ENCODE peak calls at places on chromosomes 12 and 14, in six cellular contexts. R is BE2C, H is stomach, C is psoas muscle, J is sigmoid colon, S is prostate gland. K is an unnamed sample. For H3K4me1, the result is how much of the 10 kb centered on the place peaks cover.

GRCh38 chr14:101823511-101824120 is 62.1 kb downstream of the PPP2R5C start:
- DNase-seq in R (no peak), H (peak), C (no peak), J (peak), S (no peak), K (peak)

GRCh38 chr14:59060841-59061240 is 127.6 kb upstream of the DAAM1 start:
- DNase-seq in R (no peak), H (no peak), C (no peak), J (no peak), S (no peak), K (no peak)

GRCh38 chr14:54699087-54699530 is 132.2 kb downstream of the SAMD4A start:
- DNase-seq in R (no peak), H (no peak), C (peak), J (no peak), S (no peak), K (no peak)

GRCh38 chr12:106901276-106901675 is 54.4 kb upstream of the TMEM263 start:
- DNase-seq in R (no peak), H (no peak), C (no peak), J (no peak), S (no peak), K (no peak)

GRCh38 chr12:92759634-92760268 is 57.0 kb downstream of the PLEKHG7 start:
- DNase-seq in R (no peak), H (no peak), C (no peak), J (no peak), S (no peak), K (no peak)

GRCh38 chr14:37745657-37746056 is 150.2 kb downstream of the TTC6 start:
- DNase-seq in R (no peak), H (no peak), C (no peak), J (no peak), S (no peak), K (no peak)

GRCh38 chr12:70910666-70911065 is 9.9 kb downstream of the PTPRR start:
- DNase-seq in R (no peak), H (no peak), C (no peak), J (no peak), S (no peak), K (no peak)

GRCh38 chr12:7645395-7646177 is 20.1 kb downstream of the APOBEC1 start:
- DNase-seq in R (peak), H (no peak), C (no peak), J (no peak), S (no peak), K (peak)

GRCh38 chr12:42129595-42130204 is 15.0 kb downstream of the GXYLT1 start:
- DNase-seq in R (peak), H (no peak), C (no peak), J (no peak), S (peak), K (peak)

GRCh38 chr14:103623883-103624482 is 5.0 kb upstream of the KLC1 start:
- DNase-seq in R (peak), H (peak), C (peak), J (no peak), S (no peak), K (peak)

GRCh38 chr12:111105294-111105693 is 184.9 kb upstream of the MYL2 start:
- DNase-seq in R (no peak), H (no peak), C (no peak), J (peak), S (no peak), K (no peak)

GRCh38 chr14:103474893-103475292 is 47.7 kb downstream of the CKB start:
- DNase-seq in R (no peak), H (no peak), C (no peak), J (no peak), S (no peak), K (no peak)

GRCh38 chr12:46269429-46270241 is 792 bp upstream of the SLC38A1 start:
- DNase-seq in R (no peak), H (no peak), C (no peak), J (no peak), S (no peak), K (peak)

GRCh38 chr14:55864890-55865655 is 253.1 kb upstream of the PELI2 start:
- DNase-seq in R (peak), H (no peak), C (no peak), J (no peak), S (no peak), K (no peak)

GRCh38 chr14:69657961-69658360 is 46.6 kb downstream of the SUSD6 start:
- DNase-seq in R (no peak), H (peak), C (no peak), J (no peak), S (peak), K (peak)

GRCh38 chr12:26810330-26810729 is 22.7 kb downstream of the ITPR2 start:
- DNase-seq in R (no peak), H (peak), C (peak), J (peak), S (peak), K (no peak)

GRCh38 chr14:105051182-105052109 is 13.8 kb downstream of the GPR132 start:
- DNase-seq in R (no peak), H (no peak), C (peak), J (no peak), S (no peak), K (no peak)

GRCh38 chr14:105486974-105487448 is 325 bp downstream of the CRIP1 start:
- DNase-seq in R (peak), H (no peak), C (peak), J (peak), S (no peak), K (peak)

GRCh38 chr14:86574026-86574777 is 1044.3 kb downstream of the FLRT2 start:
- DNase-seq in R (peak), H (no peak), C (no peak), J (no peak), S (no peak), K (no peak)

GRCh38 chr14:75522224-75522764 is at the start of gene BATF:
- DNase-seq in R (no peak), H (peak), C (no peak), J (no peak), S (no peak), K (peak)

GRCh38 chr12:111578971-111579340 is 20.2 kb downstream of the ATXN2 start:
- DNase-seq in R (no peak), H (no peak), C (no peak), J (no peak), S (no peak), K (no peak)

GRCh38 chr12:122523280-122523679 is 3.5 kb downstream of the RSRC2 start:
- DNase-seq in R (no peak), H (no peak), C (no peak), J (no peak), S (no peak), K (no peak)

GRCh38 chr12:49358548-49359141 is 8.6 kb upstream of the SPATS2 start:
- DNase-seq in R (peak), H (peak), C (no peak), J (no peak), S (no peak), K (no peak)

GRCh38 chr14:58792421-58792820 is 154.7 kb downstream of the DACT1 start:
- DNase-seq in R (no peak), H (no peak), C (no peak), J (no peak), S (no peak), K (no peak)

GRCh38 chr12:124393831-124394230 is 98.9 kb downstream of the RFLNA start:
- DNase-seq in R (no peak), H (no peak), C (no peak), J (no peak), S (no peak), K (no peak)

GRCh38 chr12:124390442-124391116 is 95.7 kb downstream of the RFLNA start:
- DNase-seq in R (no peak), H (peak), C (peak), J (peak), S (no peak), K (peak)

GRCh38 chr12:124392991-124393790 is 98.3 kb downstream of the RFLNA start:
- DNase-seq in R (peak), H (peak), C (peak), J (peak), S (peak), K (peak)

GRCh38 chr12:124391340-124392261 is 96.7 kb downstream of the RFLNA start:
- DNase-seq in R (peak), H (peak), C (peak), J (peak), S (no peak), K (peak)

GRCh38 chr12:124392271-124392990 is 97.5 kb downstream of the RFLNA start:
- DNase-seq in R (peak), H (no peak), C (peak), J (no peak), S (no peak), K (peak)
- TF ChIP-seq CTCF in R (peak), H (no peak), C (no peak), J (no peak), S (peak), K (no peak)

DNA sequence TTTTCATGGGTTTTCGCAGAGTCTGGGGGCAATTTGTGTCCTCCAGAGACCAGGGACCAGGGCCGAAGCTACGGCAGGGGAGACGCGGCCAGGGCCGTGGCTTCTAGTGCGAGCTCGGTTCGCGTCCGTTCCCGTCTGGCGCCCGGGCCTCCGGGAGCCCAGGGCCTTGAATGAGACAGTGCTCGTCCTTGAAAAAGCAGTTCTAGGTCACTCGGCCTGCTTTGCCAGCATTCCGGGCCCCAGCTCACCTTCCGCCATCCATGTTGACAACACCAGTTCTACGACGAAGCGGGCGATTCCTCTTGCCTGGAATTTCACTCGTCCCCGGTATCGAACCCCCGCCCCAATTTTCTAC is 4.5 kb downstream of the OR10AD1 start:
- DNase-seq in R (no peak), H (peak), C (peak), J (peak), S (no peak), K (peak)
- H3K4me3 ChIP-seq in R (peak), H (peak), C (peak), J (peak), S (peak), K (peak)

DNA sequence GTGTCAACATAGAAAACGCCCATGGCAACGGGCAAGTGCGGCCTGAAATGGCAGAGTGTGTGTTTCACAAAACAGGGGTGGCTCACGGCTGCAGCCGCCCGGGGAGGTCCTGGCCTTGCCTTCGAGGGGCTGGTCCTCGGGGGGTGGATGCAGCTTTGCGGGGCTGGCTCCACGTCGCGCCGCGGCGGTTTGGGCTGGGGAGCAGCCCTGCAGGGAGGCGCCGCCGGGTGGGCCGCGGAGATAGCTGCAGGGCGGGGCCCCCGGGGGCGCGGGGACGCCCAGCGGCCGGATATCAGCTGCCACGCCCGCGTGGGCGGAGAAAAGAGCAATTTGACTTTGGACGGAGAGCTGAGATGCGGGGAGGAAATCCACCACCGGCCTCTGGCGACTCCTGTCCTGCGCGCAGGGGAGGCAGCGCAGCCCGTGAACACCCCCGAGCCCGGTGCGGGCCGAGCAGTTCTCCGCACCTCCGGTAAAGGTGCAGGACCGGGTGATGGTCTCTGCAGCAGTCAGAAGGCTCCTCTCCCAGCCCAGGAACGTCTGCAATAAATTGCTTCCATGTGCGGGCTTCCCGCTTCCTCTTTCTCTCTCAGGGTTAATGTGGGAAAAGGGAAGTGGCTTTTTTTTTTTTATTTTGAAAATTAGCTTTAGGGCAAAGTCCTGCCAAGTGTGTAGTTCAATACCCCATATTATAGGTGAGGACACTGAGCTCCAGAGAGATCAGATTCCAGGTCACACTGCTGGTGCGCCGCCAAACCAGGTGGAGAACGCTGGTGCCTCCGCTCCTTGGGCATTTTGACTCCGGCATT is 110.5 kb downstream of the ARF6 start:
- DNase-seq in R (peak), H (peak), C (peak), J (peak), S (peak), K (peak)
- H3K4me1 ChIP-seq in R (under half), H (half or more), C (under half), J (half or more), S (under half), K (half or more)

GRCh38 chr12:56017181-56017580 is 3.7 kb upstream of the IKZF4 start:
- DNase-seq in R (no peak), H (no peak), C (no peak), J (no peak), S (no peak), K (no peak)

GRCh38 chr12:56011509-56012090 is 9.2 kb upstream of the IKZF4 start:
- DNase-seq in R (no peak), H (no peak), C (no peak), J (no peak), S (no peak), K (no peak)

GRCh38 chr12:56014205-56014604 is 6.6 kb upstream of the IKZF4 start:
- DNase-seq in R (no peak), H (no peak), C (no peak), J (no peak), S (no peak), K (no peak)

GRCh38 chr12:56010112-56010570 is 10.7 kb upstream of the IKZF4 start:
- DNase-seq in R (no peak), H (no peak), C (no peak), J (no peak), S (no peak), K (no peak)

DNA sequence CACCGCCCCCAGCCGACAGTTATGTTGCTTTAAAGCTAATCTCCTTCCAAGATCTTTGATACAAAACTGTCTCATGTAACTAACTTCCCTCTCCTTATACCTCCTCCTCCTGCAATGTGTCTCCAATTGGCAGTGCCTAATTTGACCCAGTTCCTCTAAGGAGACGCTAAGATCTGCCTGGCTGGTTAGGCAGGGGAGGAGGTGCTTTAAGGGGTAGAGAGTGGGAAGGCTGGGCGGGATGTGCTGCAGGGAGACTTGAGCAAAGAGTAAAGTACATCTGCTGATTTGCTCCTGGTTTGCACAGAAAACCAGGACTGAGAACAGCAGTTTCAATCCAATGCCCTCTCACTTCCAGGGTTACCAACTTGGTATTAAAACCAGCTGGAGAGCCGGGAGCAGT is 7.4 kb upstream of the IKZF4 start:
- DNase-seq in R (no peak), H (no peak), C (no peak), J (no peak), S (no peak), K (no peak)
- TF ChIP-seq CTCF in R (no peak), H (no peak), C (no peak), J (no peak), S (no peak), K (no peak)